ENCODE peak calls at places on chromosome 22, in ten cellular contexts. One of them, this sample, is unnamed.

GRCh38 chr22:20422271-20422958 is 15.2 kb downstream of the SCARF2 start:
- DNase-seq in stimulated activated effector memory CD8-positive, alpha-beta T cell treated with anti-CD3 and anti-CD28 coated beads, Interleukin-12 subunit alpha, Interleukin-12 subunit beta, amount 100 ng/mL, for 72 hours: no peak
- DNase-seq in COR-L47: peak
- DNase-seq in stimulated activated CD4-positive, alpha-beta T cell treated with anti-CD3 and anti-CD28 coated beads, Interleukin-1b, Interleukin-23, amount 100 ng/mL, for 4 hours: no peak
- DNase-seq in body of pancreas: no peak
- DNase-seq in type B pancreatic cell: no peak
- DNase-seq in activated CD4-positive, alpha-beta T cell treated with anti-CD3 and anti-CD28 coated beads, Interleukin-2, amount 50 U/mL, for 1 hour: no peak
- DNase-seq in AG08396: peak
- DNase-seq in lower lobe of right lung: peak
- DNase-seq in kidney: peak
- DNase-seq in this sample: no peak

GRCh38 chr22:50732681-50733080 is 5.3 kb upstream of the ACR start:
- DNase-seq in stimulated activated effector memory CD8-positive, alpha-beta T cell treated with anti-CD3 and anti-CD28 coated beads, Interleukin-12 subunit alpha, Interleukin-12 subunit beta, amount 100 ng/mL, for 72 hours: no peak
- DNase-seq in COR-L47: no peak
- DNase-seq in stimulated activated CD4-positive, alpha-beta T cell treated with anti-CD3 and anti-CD28 coated beads, Interleukin-1b, Interleukin-23, amount 100 ng/mL, for 4 hours: no peak
- DNase-seq in body of pancreas: no peak
- DNase-seq in type B pancreatic cell: peak
- DNase-seq in activated CD4-positive, alpha-beta T cell treated with anti-CD3 and anti-CD28 coated beads, Interleukin-2, amount 50 U/mL, for 1 hour: no peak
- DNase-seq in AG08396: no peak
- DNase-seq in lower lobe of right lung: peak
- DNase-seq in kidney: no peak
- DNase-seq in this sample: no peak

GRCh38 chr22:23888615-23889401 is 5.4 kb upstream of the MIF start:
- DNase-seq in stimulated activated effector memory CD8-positive, alpha-beta T cell treated with anti-CD3 and anti-CD28 coated beads, Interleukin-12 subunit alpha, Interleukin-12 subunit beta, amount 100 ng/mL, for 72 hours: no peak
- DNase-seq in COR-L47: no peak
- DNase-seq in stimulated activated CD4-positive, alpha-beta T cell treated with anti-CD3 and anti-CD28 coated beads, Interleukin-1b, Interleukin-23, amount 100 ng/mL, for 4 hours: no peak
- DNase-seq in body of pancreas: no peak
- DNase-seq in type B pancreatic cell: no peak
- DNase-seq in activated CD4-positive, alpha-beta T cell treated with anti-CD3 and anti-CD28 coated beads, Interleukin-2, amount 50 U/mL, for 1 hour: no peak
- DNase-seq in AG08396: peak
- DNase-seq in lower lobe of right lung: no peak
- DNase-seq in kidney: no peak
- DNase-seq in this sample: peak

GRCh38 chr22:45582955-45583320 is 80.3 kb downstream of the FBLN1 start:
- DNase-seq in stimulated activated effector memory CD8-positive, alpha-beta T cell treated with anti-CD3 and anti-CD28 coated beads, Interleukin-12 subunit alpha, Interleukin-12 subunit beta, amount 100 ng/mL, for 72 hours: no peak
- DNase-seq in COR-L47: no peak
- DNase-seq in stimulated activated CD4-positive, alpha-beta T cell treated with anti-CD3 and anti-CD28 coated beads, Interleukin-1b, Interleukin-23, amount 100 ng/mL, for 4 hours: no peak
- DNase-seq in body of pancreas: no peak
- DNase-seq in type B pancreatic cell: no peak
- DNase-seq in activated CD4-positive, alpha-beta T cell treated with anti-CD3 and anti-CD28 coated beads, Interleukin-2, amount 50 U/mL, for 1 hour: no peak
- DNase-seq in AG08396: no peak
- DNase-seq in lower lobe of right lung: peak
- DNase-seq in kidney: peak
- DNase-seq in this sample: no peak

GRCh38 chr22:20999350-21000214 is 2.3 kb downstream of the THAP7 start:
- DNase-seq in stimulated activated effector memory CD8-positive, alpha-beta T cell treated with anti-CD3 and anti-CD28 coated beads, Interleukin-12 subunit alpha, Interleukin-12 subunit beta, amount 100 ng/mL, for 72 hours: no peak
- DNase-seq in COR-L47: no peak
- DNase-seq in stimulated activated CD4-positive, alpha-beta T cell treated with anti-CD3 and anti-CD28 coated beads, Interleukin-1b, Interleukin-23, amount 100 ng/mL, for 4 hours: no peak
- DNase-seq in body of pancreas: no peak
- DNase-seq in type B pancreatic cell: peak
- DNase-seq in activated CD4-positive, alpha-beta T cell treated with anti-CD3 and anti-CD28 coated beads, Interleukin-2, amount 50 U/mL, for 1 hour: no peak
- DNase-seq in AG08396: no peak
- DNase-seq in lower lobe of right lung: no peak
- DNase-seq in kidney: peak
- DNase-seq in this sample: no peak

GRCh38 chr22:39949964-39950737 is 10.0 kb upstream of the TMA7B start:
- DNase-seq in stimulated activated effector memory CD8-positive, alpha-beta T cell treated with anti-CD3 and anti-CD28 coated beads, Interleukin-12 subunit alpha, Interleukin-12 subunit beta, amount 100 ng/mL, for 72 hours: no peak
- DNase-seq in COR-L47: no peak
- DNase-seq in stimulated activated CD4-positive, alpha-beta T cell treated with anti-CD3 and anti-CD28 coated beads, Interleukin-1b, Interleukin-23, amount 100 ng/mL, for 4 hours: no peak
- DNase-seq in body of pancreas: no peak
- DNase-seq in type B pancreatic cell: no peak
- DNase-seq in activated CD4-positive, alpha-beta T cell treated with anti-CD3 and anti-CD28 coated beads, Interleukin-2, amount 50 U/mL, for 1 hour: no peak
- DNase-seq in AG08396: no peak
- DNase-seq in lower lobe of right lung: no peak
- DNase-seq in kidney: no peak
- DNase-seq in this sample: no peak

GRCh38 chr22:33007485-33007884 is 50.7 kb downstream of the SYN3 start:
- DNase-seq in stimulated activated effector memory CD8-positive, alpha-beta T cell treated with anti-CD3 and anti-CD28 coated beads, Interleukin-12 subunit alpha, Interleukin-12 subunit beta, amount 100 ng/mL, for 72 hours: no peak
- DNase-seq in COR-L47: no peak
- DNase-seq in stimulated activated CD4-positive, alpha-beta T cell treated with anti-CD3 and anti-CD28 coated beads, Interleukin-1b, Interleukin-23, amount 100 ng/mL, for 4 hours: no peak
- DNase-seq in body of pancreas: no peak
- DNase-seq in type B pancreatic cell: no peak
- DNase-seq in activated CD4-positive, alpha-beta T cell treated with anti-CD3 and anti-CD28 coated beads, Interleukin-2, amount 50 U/mL, for 1 hour: no peak
- DNase-seq in AG08396: no peak
- DNase-seq in lower lobe of right lung: no peak
- DNase-seq in kidney: no peak
- DNase-seq in this sample: no peak

GRCh38 chr22:44947029-44947428 is 62.8 kb downstream of the PHF21B start:
- DNase-seq in stimulated activated effector memory CD8-positive, alpha-beta T cell treated with anti-CD3 and anti-CD28 coated beads, Interleukin-12 subunit alpha, Interleukin-12 subunit beta, amount 100 ng/mL, for 72 hours: no peak
- DNase-seq in COR-L47: no peak
- DNase-seq in stimulated activated CD4-positive, alpha-beta T cell treated with anti-CD3 and anti-CD28 coated beads, Interleukin-1b, Interleukin-23, amount 100 ng/mL, for 4 hours: no peak
- DNase-seq in body of pancreas: no peak
- DNase-seq in type B pancreatic cell: no peak
- DNase-seq in activated CD4-positive, alpha-beta T cell treated with anti-CD3 and anti-CD28 coated beads, Interleukin-2, amount 50 U/mL, for 1 hour: no peak
- DNase-seq in AG08396: no peak
- DNase-seq in lower lobe of right lung: no peak
- DNase-seq in kidney: no peak
- DNase-seq in this sample: no peak

GRCh38 chr22:48974443-48975251 is 853.0 kb downstream of the BRD1 start:
- DNase-seq in stimulated activated effector memory CD8-positive, alpha-beta T cell treated with anti-CD3 and anti-CD28 coated beads, Interleukin-12 subunit alpha, Interleukin-12 subunit beta, amount 100 ng/mL, for 72 hours: no peak
- DNase-seq in COR-L47: no peak
- DNase-seq in stimulated activated CD4-positive, alpha-beta T cell treated with anti-CD3 and anti-CD28 coated beads, Interleukin-1b, Interleukin-23, amount 100 ng/mL, for 4 hours: no peak
- DNase-seq in body of pancreas: no peak
- DNase-seq in type B pancreatic cell: peak
- DNase-seq in activated CD4-positive, alpha-beta T cell treated with anti-CD3 and anti-CD28 coated beads, Interleukin-2, amount 50 U/mL, for 1 hour: no peak
- DNase-seq in AG08396: no peak
- DNase-seq in lower lobe of right lung: no peak
- DNase-seq in kidney: no peak
- DNase-seq in this sample: no peak

GRCh38 chr22:46579751-46580449 is 40.3 kb upstream of the GRAMD4 start:
- DNase-seq in stimulated activated effector memory CD8-positive, alpha-beta T cell treated with anti-CD3 and anti-CD28 coated beads, Interleukin-12 subunit alpha, Interleukin-12 subunit beta, amount 100 ng/mL, for 72 hours: no peak
- DNase-seq in COR-L47: no peak
- DNase-seq in stimulated activated CD4-positive, alpha-beta T cell treated with anti-CD3 and anti-CD28 coated beads, Interleukin-1b, Interleukin-23, amount 100 ng/mL, for 4 hours: no peak
- DNase-seq in body of pancreas: no peak
- DNase-seq in type B pancreatic cell: no peak
- DNase-seq in activated CD4-positive, alpha-beta T cell treated with anti-CD3 and anti-CD28 coated beads, Interleukin-2, amount 50 U/mL, for 1 hour: no peak
- DNase-seq in AG08396: no peak
- DNase-seq in lower lobe of right lung: no peak
- DNase-seq in kidney: peak
- DNase-seq in this sample: no peak

GRCh38 chr22:40727607-40728325 is 48.5 kb downstream of the MCHR1 start:
- DNase-seq in stimulated activated effector memory CD8-positive, alpha-beta T cell treated with anti-CD3 and anti-CD28 coated beads, Interleukin-12 subunit alpha, Interleukin-12 subunit beta, amount 100 ng/mL, for 72 hours: no peak
- DNase-seq in COR-L47: no peak
- DNase-seq in stimulated activated CD4-positive, alpha-beta T cell treated with anti-CD3 and anti-CD28 coated beads, Interleukin-1b, Interleukin-23, amount 100 ng/mL, for 4 hours: no peak
- DNase-seq in body of pancreas: no peak
- DNase-seq in type B pancreatic cell: no peak
- DNase-seq in activated CD4-positive, alpha-beta T cell treated with anti-CD3 and anti-CD28 coated beads, Interleukin-2, amount 50 U/mL, for 1 hour: no peak
- DNase-seq in AG08396: no peak
- DNase-seq in lower lobe of right lung: no peak
- DNase-seq in kidney: no peak
- DNase-seq in this sample: no peak

GRCh38 chr22:37079668-37080171 is 28.2 kb downstream of the KCTD17 start:
- DNase-seq in stimulated activated effector memory CD8-positive, alpha-beta T cell treated with anti-CD3 and anti-CD28 coated beads, Interleukin-12 subunit alpha, Interleukin-12 subunit beta, amount 100 ng/mL, for 72 hours: peak
- DNase-seq in COR-L47: no peak
- DNase-seq in stimulated activated CD4-positive, alpha-beta T cell treated with anti-CD3 and anti-CD28 coated beads, Interleukin-1b, Interleukin-23, amount 100 ng/mL, for 4 hours: peak
- DNase-seq in body of pancreas: no peak
- DNase-seq in type B pancreatic cell: no peak
- DNase-seq in activated CD4-positive, alpha-beta T cell treated with anti-CD3 and anti-CD28 coated beads, Interleukin-2, amount 50 U/mL, for 1 hour: peak
- DNase-seq in AG08396: peak
- DNase-seq in lower lobe of right lung: peak
- DNase-seq in kidney: no peak
- DNase-seq in this sample: no peak

GRCh38 chr22:42879371-42880021 is 22.4 kb upstream of the ARFGAP3 start:
- DNase-seq in stimulated activated effector memory CD8-positive, alpha-beta T cell treated with anti-CD3 and anti-CD28 coated beads, Interleukin-12 subunit alpha, Interleukin-12 subunit beta, amount 100 ng/mL, for 72 hours: no peak
- DNase-seq in COR-L47: peak
- DNase-seq in stimulated activated CD4-positive, alpha-beta T cell treated with anti-CD3 and anti-CD28 coated beads, Interleukin-1b, Interleukin-23, amount 100 ng/mL, for 4 hours: no peak
- DNase-seq in body of pancreas: peak
- DNase-seq in type B pancreatic cell: no peak
- DNase-seq in activated CD4-positive, alpha-beta T cell treated with anti-CD3 and anti-CD28 coated beads, Interleukin-2, amount 50 U/mL, for 1 hour: no peak
- DNase-seq in AG08396: no peak
- DNase-seq in lower lobe of right lung: no peak
- DNase-seq in kidney: no peak
- DNase-seq in this sample: no peak

GRCh38 chr22:44443641-44444235 is 54.3 kb downstream of the RTL6 start:
- DNase-seq in stimulated activated effector memory CD8-positive, alpha-beta T cell treated with anti-CD3 and anti-CD28 coated beads, Interleukin-12 subunit alpha, Interleukin-12 subunit beta, amount 100 ng/mL, for 72 hours: no peak
- DNase-seq in COR-L47: no peak
- DNase-seq in stimulated activated CD4-positive, alpha-beta T cell treated with anti-CD3 and anti-CD28 coated beads, Interleukin-1b, Interleukin-23, amount 100 ng/mL, for 4 hours: no peak
- DNase-seq in body of pancreas: no peak
- DNase-seq in type B pancreatic cell: no peak
- DNase-seq in activated CD4-positive, alpha-beta T cell treated with anti-CD3 and anti-CD28 coated beads, Interleukin-2, amount 50 U/mL, for 1 hour: no peak
- DNase-seq in AG08396: no peak
- DNase-seq in lower lobe of right lung: no peak
- DNase-seq in kidney: peak
- DNase-seq in this sample: no peak

GRCh38 chr22:23256986-23257888 is 76.9 kb downstream of the BCR start:
- DNase-seq in stimulated activated effector memory CD8-positive, alpha-beta T cell treated with anti-CD3 and anti-CD28 coated beads, Interleukin-12 subunit alpha, Interleukin-12 subunit beta, amount 100 ng/mL, for 72 hours: no peak
- DNase-seq in COR-L47: no peak
- DNase-seq in stimulated activated CD4-positive, alpha-beta T cell treated with anti-CD3 and anti-CD28 coated beads, Interleukin-1b, Interleukin-23, amount 100 ng/mL, for 4 hours: no peak
- DNase-seq in body of pancreas: peak
- DNase-seq in type B pancreatic cell: no peak
- DNase-seq in activated CD4-positive, alpha-beta T cell treated with anti-CD3 and anti-CD28 coated beads, Interleukin-2, amount 50 U/mL, for 1 hour: no peak
- DNase-seq in AG08396: peak
- DNase-seq in lower lobe of right lung: no peak
- DNase-seq in kidney: peak
- DNase-seq in this sample: no peak

GRCh38 chr22:25081409-25081824 is 118.2 kb upstream of the CRYBB3 start:
- DNase-seq in stimulated activated effector memory CD8-positive, alpha-beta T cell treated with anti-CD3 and anti-CD28 coated beads, Interleukin-12 subunit alpha, Interleukin-12 subunit beta, amount 100 ng/mL, for 72 hours: no peak
- DNase-seq in COR-L47: peak
- DNase-seq in stimulated activated CD4-positive, alpha-beta T cell treated with anti-CD3 and anti-CD28 coated beads, Interleukin-1b, Interleukin-23, amount 100 ng/mL, for 4 hours: peak
- DNase-seq in body of pancreas: peak
- DNase-seq in type B pancreatic cell: no peak
- DNase-seq in activated CD4-positive, alpha-beta T cell treated with anti-CD3 and anti-CD28 coated beads, Interleukin-2, amount 50 U/mL, for 1 hour: peak
- DNase-seq in AG08396: peak
- DNase-seq in lower lobe of right lung: no peak
- DNase-seq in kidney: no peak
- DNase-seq in this sample: no peak

GRCh38 chr22:35154937-35155387 is 89.0 kb downstream of the ISX start:
- DNase-seq in stimulated activated effector memory CD8-positive, alpha-beta T cell treated with anti-CD3 and anti-CD28 coated beads, Interleukin-12 subunit alpha, Interleukin-12 subunit beta, amount 100 ng/mL, for 72 hours: no peak
- DNase-seq in COR-L47: peak
- DNase-seq in stimulated activated CD4-positive, alpha-beta T cell treated with anti-CD3 and anti-CD28 coated beads, Interleukin-1b, Interleukin-23, amount 100 ng/mL, for 4 hours: no peak
- DNase-seq in body of pancreas: peak
- DNase-seq in type B pancreatic cell: peak
- DNase-seq in activated CD4-positive, alpha-beta T cell treated with anti-CD3 and anti-CD28 coated beads, Interleukin-2, amount 50 U/mL, for 1 hour: peak
- DNase-seq in AG08396: peak
- DNase-seq in lower lobe of right lung: peak
- DNase-seq in kidney: no peak
- DNase-seq in this sample: no peak

GRCh38 chr22:37176464-37177061 is 11.5 kb downstream of the C1QTNF6 start:
- DNase-seq in stimulated activated effector memory CD8-positive, alpha-beta T cell treated with anti-CD3 and anti-CD28 coated beads, Interleukin-12 subunit alpha, Interleukin-12 subunit beta, amount 100 ng/mL, for 72 hours: no peak
- DNase-seq in COR-L47: no peak
- DNase-seq in stimulated activated CD4-positive, alpha-beta T cell treated with anti-CD3 and anti-CD28 coated beads, Interleukin-1b, Interleukin-23, amount 100 ng/mL, for 4 hours: no peak
- DNase-seq in body of pancreas: peak
- DNase-seq in type B pancreatic cell: no peak
- DNase-seq in activated CD4-positive, alpha-beta T cell treated with anti-CD3 and anti-CD28 coated beads, Interleukin-2, amount 50 U/mL, for 1 hour: no peak
- DNase-seq in AG08396: peak
- DNase-seq in lower lobe of right lung: peak
- DNase-seq in kidney: peak
- DNase-seq in this sample: no peak

This sample was measured in 8988T.